ENCODE peak calls at places on chromosome 16, in eight cellular contexts. L is nephron progenitor cell, O is iPS-NIHi11, Z is brain pericyte, X is endothelial cell, Y is activated gamma-delta T cell treated with Interleukin-2 at 50 U/mL for 16 hours, M is G401, U is coronary artery. P is an unnamed sample.
A peak's percentile ranks its signal among the peaks of the same experiment; 100 is the strongest.

GRCh38 chr16:85601730-85602401 is 11.3 kb upstream of the GSE1 start:
- DNase-seq in L (peak; percentile 42), Y (no peak), M (peak; percentile 84), U (no peak), O (no peak), Z (no peak), X (no peak), P (no peak)

GRCh38 chr16:66441586-66442375 is 14.7 kb downstream of the BEAN1 start:
- DNase-seq in X (no peak), M (no peak), O (no peak), Y (no peak), Z (no peak), U (peak; percentile 40), L (no peak), P (no peak)

GRCh38 chr16:50293041-50293783 is 26.9 kb downstream of the ADCY7 start:
- DNase-seq in X (no peak), U (no peak), L (no peak), M (no peak), Z (no peak), O (no peak), Y (no peak), P (no peak)

GRCh38 chr16:72921106-72921505 is 126.8 kb downstream of the ZFHX3 start:
- DNase-seq in Y (no peak), X (no peak), O (no peak), L (no peak), Z (peak; percentile 30), M (no peak), U (no peak), P (no peak)

GRCh38 chr16:72961115-72961832 is 86.7 kb downstream of the ZFHX3 start:
- DNase-seq in Y (no peak), O (no peak), M (no peak), X (no peak), L (no peak), Z (no peak), U (no peak), P (peak; percentile 84)

GRCh38 chr16:57845115-57845514 is 42.8 kb upstream of the KIFC3 start:
- DNase-seq in Z (no peak), L (no peak), M (no peak), U (no peak), O (no peak), Y (no peak), X (no peak), P (no peak)

GRCh38 chr16:88487920-88488842 is 35.1 kb downstream of the ZFPM1 start:
- DNase-seq in M (no peak), Z (no peak), O (no peak), U (no peak), X (no peak), Y (no peak), L (no peak), P (no peak)

GRCh38 chr16:26645629-26646028 is 421.1 kb upstream of the C16orf82 start:
- DNase-seq in L (peak; percentile 57), Y (peak; percentile 16), O (peak; percentile 66), Z (no peak), M (no peak), U (no peak), X (peak; percentile 58), P (no peak)

GRCh38 chr16:56634715-56635440 is 2.4 kb downstream of the MT1M start:
- DNase-seq in U (no peak), X (no peak), M (no peak), O (no peak), Y (no peak), L (no peak), Z (no peak), P (no peak)

GRCh38 chr16:21943571-21943970 is 9.6 kb upstream of the UQCRC2 start:
- DNase-seq in M (no peak), Y (no peak), O (no peak), U (no peak), Z (no peak), X (no peak), L (no peak), P (no peak)

GRCh38 chr16:2190002-2190658 is 6.3 kb downstream of the CASKIN1 start:
- DNase-seq in Y (no peak), U (no peak), Z (no peak), L (no peak), O (no peak), X (no peak), M (no peak), P (no peak)

GRCh38 chr16:583470-583814 is 6.4 kb upstream of the RAB40C start:
- DNase-seq in L (no peak), O (peak; percentile 74), X (no peak), Z (no peak), M (no peak), Y (no peak), U (no peak), P (no peak)

GRCh38 chr16:89890200-89890599 is 16.8 kb downstream of the TCF25 start:
- DNase-seq in M (no peak), Y (no peak), U (no peak), X (no peak), O (no peak), Z (no peak), L (no peak), P (no peak)

GRCh38 chr16:19898924-19899604 is 14.4 kb upstream of the GPRC5B start:
- DNase-seq in M (peak; percentile 57), X (peak; percentile 74), Y (no peak), O (peak; percentile 73), U (no peak), L (peak; percentile 67), Z (no peak), P (peak; percentile 27)

GRCh38 chr16:74271879-74272278 is 24.7 kb upstream of the PSMD7 start:
- DNase-seq in L (no peak), U (no peak), Z (no peak), Y (no peak), X (no peak), M (no peak), O (no peak), P (no peak)

GRCh38 chr16:58628845-58629680 is 563 bp downstream of the CNOT1 start:
- DNase-seq in M (peak; percentile 35), Y (peak; percentile 41), Z (no peak), X (peak; percentile 18), O (no peak), U (peak; percentile 80), L (peak; percentile 43), P (no peak)

GRCh38 chr16:1089822-1090619 is 6.0 kb downstream of the C1QTNF8 start:
- DNase-seq in M (no peak), Y (no peak), U (peak; percentile 86), X (no peak), Z (no peak), O (no peak), L (no peak), P (no peak)

GRCh38 chr16:49281843-49282642 is 405 bp upstream of the CBLN1 start:
- DNase-seq in X (peak; percentile 99), L (peak; percentile 98), M (peak; percentile 93), Y (no peak), Z (no peak), O (peak; percentile 97), U (no peak), P (peak; percentile 99)

GRCh38 chr16:192686-193085 is 12.4 kb downstream of the HBQ1 start:
- DNase-seq in Y (no peak), M (no peak), X (no peak), L (no peak), Z (no peak), O (no peak), U (no peak), P (no peak)

P was measured in NCI-H1105.